ENCODE peak calls at places on chromosomes 5 and 9, in four cellular contexts. One of them, this sample, is unnamed.

GRCh38 chr9:88028338-88028737 is 54.0 kb upstream of the CDK20 start:
- DNase-seq in CD4-positive, alpha-beta memory T cell: no peak
- DNase-seq in fibroblast of pulmonary artery: no peak
- DNase-seq in tibial nerve: no peak
- DNase-seq in this sample: no peak

GRCh38 chr5:30000231-30000630 is 1193.3 kb upstream of the CDH6 start:
- DNase-seq in fibroblast of pulmonary artery: no peak
- DNase-seq in tibial nerve: no peak
- DNase-seq in CD4-positive, alpha-beta memory T cell: no peak
- DNase-seq in this sample: no peak

GRCh38 chr5:58775699-58776098 is 192.8 kb downstream of the RAB3C start:
- DNase-seq in CD4-positive, alpha-beta memory T cell: no peak
- DNase-seq in fibroblast of pulmonary artery: no peak
- DNase-seq in tibial nerve: no peak
- DNase-seq in this sample: no peak

GRCh38 chr9:37903581-37903830 is 421 bp downstream of the SLC25A51 start:
- DNase-seq in fibroblast of pulmonary artery: no peak
- DNase-seq in CD4-positive, alpha-beta memory T cell: no peak
- DNase-seq in tibial nerve: no peak
- DNase-seq in this sample: no peak

GRCh38 chr5:112124788-112125187 is 294.3 kb downstream of the EPB41L4A start:
- DNase-seq in CD4-positive, alpha-beta memory T cell: no peak
- DNase-seq in fibroblast of pulmonary artery: no peak
- DNase-seq in tibial nerve: no peak
- DNase-seq in this sample: no peak

GRCh38 chr5:57037355-57037754 is 85.4 kb upstream of the MIER3 start:
- DNase-seq in CD4-positive, alpha-beta memory T cell: no peak
- DNase-seq in fibroblast of pulmonary artery: peak
- DNase-seq in tibial nerve: no peak
- DNase-seq in this sample: no peak

GRCh38 chr5:154095819-154096380 is 57.1 kb downstream of the MFAP3 start:
- DNase-seq in CD4-positive, alpha-beta memory T cell: no peak
- DNase-seq in tibial nerve: no peak
- DNase-seq in fibroblast of pulmonary artery: no peak
- DNase-seq in this sample: no peak

GRCh38 chr9:108621991-108622390 is 233.8 kb downstream of the ACTL7B start:
- DNase-seq in CD4-positive, alpha-beta memory T cell: no peak
- DNase-seq in fibroblast of pulmonary artery: no peak
- DNase-seq in tibial nerve: no peak
- DNase-seq in this sample: no peak

GRCh38 chr5:72486371-72486770 is 20.8 kb downstream of the ZNF366 start:
- DNase-seq in CD4-positive, alpha-beta memory T cell: no peak
- DNase-seq in tibial nerve: no peak
- DNase-seq in fibroblast of pulmonary artery: peak
- DNase-seq in this sample: no peak

GRCh38 chr5:167587768-167588167 is 703.7 kb upstream of the WWC1 start:
- DNase-seq in CD4-positive, alpha-beta memory T cell: no peak
- DNase-seq in tibial nerve: no peak
- DNase-seq in fibroblast of pulmonary artery: peak
- DNase-seq in this sample: peak

GRCh38 chr5:53930457-53930856 is 370.0 kb downstream of the NDUFS4 start:
- DNase-seq in tibial nerve: no peak
- DNase-seq in CD4-positive, alpha-beta memory T cell: no peak
- DNase-seq in fibroblast of pulmonary artery: peak
- DNase-seq in this sample: no peak

GRCh38 chr5:102090770-102091169 is 205.3 kb downstream of the SLCO4C1 start:
- DNase-seq in fibroblast of pulmonary artery: no peak
- DNase-seq in tibial nerve: no peak
- DNase-seq in CD4-positive, alpha-beta memory T cell: no peak
- DNase-seq in this sample: no peak

GRCh38 chr5:157961176-157961575 is 102.2 kb upstream of the CLINT1 start:
- DNase-seq in CD4-positive, alpha-beta memory T cell: no peak
- DNase-seq in fibroblast of pulmonary artery: no peak
- DNase-seq in tibial nerve: no peak
- DNase-seq in this sample: no peak

GRCh38 chr9:126334626-126335621 is 8.3 kb downstream of the MVB12B start:
- DNase-seq in fibroblast of pulmonary artery: peak
- DNase-seq in CD4-positive, alpha-beta memory T cell: no peak
- DNase-seq in tibial nerve: no peak
- DNase-seq in this sample: no peak

GRCh38 chr5:175226506-175226905 is 217.5 kb downstream of the DRD1 start:
- DNase-seq in CD4-positive, alpha-beta memory T cell: no peak
- DNase-seq in tibial nerve: no peak
- DNase-seq in fibroblast of pulmonary artery: no peak
- DNase-seq in this sample: no peak
- H3K4me3 ChIP-seq in CD4-positive, alpha-beta memory T cell: no peak
- H3K4me3 ChIP-seq in tibial nerve: no peak
- H3K4me3 ChIP-seq in fibroblast of pulmonary artery: no peak
- H3K4me3 ChIP-seq in this sample: no peak

GRCh38 chr5:122083535-122083934 is 5.5 kb upstream of the LOX start:
- DNase-seq in CD4-positive, alpha-beta memory T cell: no peak
- DNase-seq in fibroblast of pulmonary artery: no peak
- DNase-seq in tibial nerve: no peak
- DNase-seq in this sample: no peak

GRCh38 chr5:122085041-122085440 is 7.0 kb upstream of the LOX start:
- DNase-seq in tibial nerve: no peak
- DNase-seq in fibroblast of pulmonary artery: no peak
- DNase-seq in CD4-positive, alpha-beta memory T cell: no peak
- DNase-seq in this sample: no peak

GRCh38 chr5:122077451-122078115 is 476 bp downstream of the LOX start:
- DNase-seq in fibroblast of pulmonary artery: peak
- DNase-seq in CD4-positive, alpha-beta memory T cell: no peak
- DNase-seq in tibial nerve: no peak
- DNase-seq in this sample: no peak

GRCh38 chr5:122078116-122078865 is at the start of gene LOX:
- DNase-seq in tibial nerve: peak
- DNase-seq in fibroblast of pulmonary artery: peak
- DNase-seq in CD4-positive, alpha-beta memory T cell: no peak
- DNase-seq in this sample: peak

DNA sequence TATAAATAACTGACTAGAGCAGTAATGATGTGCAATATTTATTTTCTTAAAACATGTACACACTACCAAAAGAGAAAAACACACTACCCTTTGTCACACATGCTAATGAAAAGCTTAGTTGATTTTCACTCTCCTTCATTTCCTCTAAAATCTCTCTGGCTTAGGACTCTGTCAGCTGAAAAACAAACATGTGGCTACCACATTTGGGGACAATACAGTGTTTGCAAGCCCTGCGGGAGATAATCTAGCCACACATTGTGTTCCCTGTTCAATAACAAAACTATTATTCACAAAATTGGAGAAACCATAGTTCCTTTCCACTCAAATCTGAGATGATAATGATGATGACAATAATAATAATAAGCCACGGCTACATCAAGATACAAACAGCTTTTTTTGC is 3.5 kb upstream of the LOX start:
- DNase-seq in CD4-positive, alpha-beta memory T cell: no peak
- DNase-seq in tibial nerve: no peak
- DNase-seq in fibroblast of pulmonary artery: no peak
- DNase-seq in this sample: no peak
- H3K4me3 ChIP-seq in CD4-positive, alpha-beta memory T cell: no peak
- H3K4me3 ChIP-seq in tibial nerve: no peak
- H3K4me3 ChIP-seq in fibroblast of pulmonary artery: no peak
- H3K4me3 ChIP-seq in this sample: no peak

GRCh38 chr9:130987738-130988399 is 21.1 kb upstream of the LAMC3 start:
- DNase-seq in CD4-positive, alpha-beta memory T cell: no peak
- DNase-seq in fibroblast of pulmonary artery: no peak
- DNase-seq in tibial nerve: no peak
- DNase-seq in this sample: no peak

GRCh38 chr9:130985606-130986162 is 23.3 kb upstream of the LAMC3 start:
- DNase-seq in tibial nerve: no peak
- DNase-seq in fibroblast of pulmonary artery: no peak
- DNase-seq in CD4-positive, alpha-beta memory T cell: no peak
- DNase-seq in this sample: no peak

GRCh38 chr9:130987054-130987453 is 21.9 kb upstream of the LAMC3 start:
- DNase-seq in CD4-positive, alpha-beta memory T cell: no peak
- DNase-seq in fibroblast of pulmonary artery: no peak
- DNase-seq in tibial nerve: no peak
- DNase-seq in this sample: no peak

GRCh38 chr9:130985029-130985428 is 23.9 kb upstream of the LAMC3 start:
- DNase-seq in tibial nerve: no peak
- DNase-seq in fibroblast of pulmonary artery: no peak
- DNase-seq in CD4-positive, alpha-beta memory T cell: no peak
- DNase-seq in this sample: no peak

DNA sequence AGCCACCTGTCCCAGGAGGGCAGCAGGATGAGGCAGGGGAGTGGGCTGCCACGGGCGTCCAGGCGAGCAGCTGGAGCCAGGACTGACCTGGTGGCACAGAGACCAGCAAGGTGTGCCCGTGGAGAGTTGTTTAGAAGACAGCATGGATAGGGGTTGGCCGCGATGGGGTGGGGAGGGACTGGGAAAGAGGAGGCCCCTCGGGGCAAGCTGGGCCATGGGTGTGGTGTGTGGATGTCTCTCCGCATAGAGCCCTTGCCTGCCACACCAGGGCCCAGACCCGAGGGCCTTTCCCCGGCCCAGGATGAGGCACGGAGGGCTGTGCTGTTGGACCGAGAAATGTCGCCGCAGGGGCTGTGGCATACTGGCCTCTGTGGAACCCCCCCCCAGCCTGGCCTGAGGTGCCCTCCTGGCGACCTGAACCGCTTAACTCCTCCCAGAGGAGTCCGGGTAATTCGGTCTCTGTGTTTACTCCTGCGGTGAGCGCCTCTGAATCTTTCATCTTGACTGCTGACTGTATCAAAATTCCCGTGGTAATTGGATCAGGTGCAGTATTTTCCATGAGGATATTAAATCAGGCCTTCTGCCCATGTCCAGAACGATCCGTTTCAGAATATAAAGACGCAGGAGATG is 22.5 kb upstream of the LAMC3 start:
- DNase-seq in tibial nerve: no peak
- DNase-seq in fibroblast of pulmonary artery: no peak
- DNase-seq in CD4-positive, alpha-beta memory T cell: no peak
- DNase-seq in this sample: no peak
- H3K4me3 ChIP-seq in tibial nerve: no peak
- H3K4me3 ChIP-seq in fibroblast of pulmonary artery: no peak
- H3K4me3 ChIP-seq in CD4-positive, alpha-beta memory T cell: no peak
- H3K4me3 ChIP-seq in this sample: no peak

GRCh38 chr9:124449381-124450151 is 685 bp upstream of the ADGRD2 start:
- DNase-seq in CD4-positive, alpha-beta memory T cell: no peak
- DNase-seq in fibroblast of pulmonary artery: no peak
- DNase-seq in tibial nerve: no peak
- DNase-seq in this sample: no peak

GRCh38 chr9:124452326-124452725 is 2.1 kb downstream of the ADGRD2 start:
- DNase-seq in CD4-positive, alpha-beta memory T cell: no peak
- DNase-seq in fibroblast of pulmonary artery: no peak
- DNase-seq in tibial nerve: no peak
- DNase-seq in this sample: no peak

GRCh38 chr9:124450931-124451661 is 845 bp downstream of the ADGRD2 start:
- DNase-seq in tibial nerve: no peak
- DNase-seq in fibroblast of pulmonary artery: no peak
- DNase-seq in CD4-positive, alpha-beta memory T cell: no peak
- DNase-seq in this sample: no peak

GRCh38 chr9:124448019-124448418 is 2.2 kb upstream of the ADGRD2 start:
- DNase-seq in tibial nerve: no peak
- DNase-seq in fibroblast of pulmonary artery: no peak
- DNase-seq in CD4-positive, alpha-beta memory T cell: no peak
- DNase-seq in this sample: no peak

DNA sequence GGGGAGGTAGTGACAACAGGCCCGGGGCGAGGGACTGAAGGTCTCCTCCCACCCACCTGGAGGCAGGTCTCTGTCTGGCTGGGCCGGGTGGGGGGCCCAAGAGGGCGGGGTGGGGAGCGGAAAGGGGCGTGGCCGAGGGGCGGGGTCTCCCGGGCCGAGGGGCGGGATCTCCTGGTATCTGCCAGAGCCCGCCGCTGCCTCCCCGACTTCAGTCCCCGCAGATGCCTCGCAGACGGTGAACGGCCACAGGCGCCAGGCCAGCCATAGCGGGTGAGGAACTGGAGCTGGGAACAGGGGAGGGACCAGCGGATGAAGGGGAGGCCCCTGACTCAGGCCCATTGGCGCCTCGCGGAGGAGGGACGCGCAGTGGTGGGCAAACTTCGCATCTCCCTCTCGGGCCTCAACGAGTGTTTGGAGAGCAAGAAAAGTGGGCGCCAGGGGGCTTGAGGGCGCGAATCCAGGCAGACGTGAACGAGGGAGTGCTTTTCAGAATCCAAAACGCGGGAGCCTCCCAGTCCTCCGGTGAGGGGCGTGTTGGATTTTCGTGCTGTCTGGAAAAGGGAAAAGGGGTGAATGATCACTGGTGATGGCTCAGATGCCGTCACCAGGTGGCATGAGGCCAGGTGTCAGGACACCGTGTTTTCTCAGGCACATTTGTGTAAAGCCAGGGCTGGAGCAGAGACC is at the start of gene ADGRD2:
- DNase-seq in fibroblast of pulmonary artery: peak
- DNase-seq in CD4-positive, alpha-beta memory T cell: no peak
- DNase-seq in tibial nerve: no peak
- DNase-seq in this sample: no peak
- H3K4me3 ChIP-seq in fibroblast of pulmonary artery: no peak
- H3K4me3 ChIP-seq in CD4-positive, alpha-beta memory T cell: no peak
- H3K4me3 ChIP-seq in tibial nerve: no peak
- H3K4me3 ChIP-seq in this sample: peak

GRCh38 chr9:70602364-70603019 is 188.0 kb upstream of the KLF9 start:
- DNase-seq in CD4-positive, alpha-beta memory T cell: peak
- DNase-seq in fibroblast of pulmonary artery: peak
- DNase-seq in tibial nerve: peak
- DNase-seq in this sample: peak
- H3K4me3 ChIP-seq in CD4-positive, alpha-beta memory T cell: no peak
- H3K4me3 ChIP-seq in fibroblast of pulmonary artery: peak
- H3K4me3 ChIP-seq in tibial nerve: no peak
- H3K4me3 ChIP-seq in this sample: no peak

GRCh38 chr9:132770775-132771310 is 100.6 kb downstream of the GTF3C4 start:
- DNase-seq in fibroblast of pulmonary artery: no peak
- DNase-seq in tibial nerve: no peak
- DNase-seq in CD4-positive, alpha-beta memory T cell: no peak
- DNase-seq in this sample: no peak
- H3K4me3 ChIP-seq in fibroblast of pulmonary artery: peak
- H3K4me3 ChIP-seq in tibial nerve: peak
- H3K4me3 ChIP-seq in CD4-positive, alpha-beta memory T cell: peak
- H3K4me3 ChIP-seq in this sample: peak

GRCh38 chr9:14585730-14586473 is 107.3 kb downstream of the ZDHHC21 start:
- DNase-seq in CD4-positive, alpha-beta memory T cell: no peak
- DNase-seq in fibroblast of pulmonary artery: no peak
- DNase-seq in tibial nerve: no peak
- DNase-seq in this sample: no peak
- H3K4me3 ChIP-seq in CD4-positive, alpha-beta memory T cell: no peak
- H3K4me3 ChIP-seq in fibroblast of pulmonary artery: no peak
- H3K4me3 ChIP-seq in tibial nerve: no peak
- H3K4me3 ChIP-seq in this sample: no peak

DNA sequence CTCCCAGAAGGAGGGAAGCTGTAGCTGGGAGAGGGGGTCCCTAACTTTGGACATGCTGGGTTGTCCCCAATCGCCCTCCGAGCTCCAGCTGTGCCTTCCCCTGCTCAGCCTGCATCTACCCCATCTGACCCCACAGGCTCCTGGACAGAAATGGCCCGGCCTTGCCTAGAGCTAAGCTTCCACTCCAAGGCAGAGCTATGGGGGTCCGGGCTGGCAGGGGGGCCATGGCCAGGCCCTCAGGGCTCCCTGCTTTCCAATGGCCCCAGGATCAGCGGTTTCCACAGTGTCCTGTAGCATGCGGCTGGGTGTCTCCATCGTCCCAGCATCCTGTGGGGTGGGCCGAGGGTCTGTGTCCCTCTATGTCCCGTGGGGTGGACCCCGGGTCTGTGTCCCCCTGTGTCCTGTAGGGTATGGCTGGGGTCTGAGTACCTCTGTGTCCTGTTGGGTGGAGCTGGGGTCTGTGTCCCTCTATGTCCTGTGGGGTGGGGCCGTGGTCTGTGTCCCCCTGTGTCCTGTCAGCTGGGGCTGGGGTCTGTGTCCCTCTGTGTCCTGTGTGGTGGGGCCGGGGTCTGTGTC is 130.6 kb downstream of the RXRA start:
- DNase-seq in CD4-positive, alpha-beta memory T cell: no peak
- DNase-seq in tibial nerve: no peak
- DNase-seq in fibroblast of pulmonary artery: no peak
- DNase-seq in this sample: no peak
- H3K4me3 ChIP-seq in CD4-positive, alpha-beta memory T cell: peak
- H3K4me3 ChIP-seq in tibial nerve: peak
- H3K4me3 ChIP-seq in fibroblast of pulmonary artery: no peak
- H3K4me3 ChIP-seq in this sample: no peak

This sample was measured in astrocyte of the cerebellum.